ENCODE peak calls at places on chromosomes 11 and 22, in seven cellular contexts. R, Z, I, F, D, U and O are unnamed samples.

GRCh38 chr22:27748355-27749168 is 53.0 kb downstream of the MN1 start:
- DNase-seq in U (no peak), R (no peak), D (peak), F (no peak), Z (no peak), I (no peak), O (no peak)

GRCh38 chr11:131217313-131218297 is 152.8 kb upstream of the NTM start:
- DNase-seq in R (no peak), F (no peak), I (no peak), Z (no peak), U (no peak), D (no peak), O (peak)

GRCh38 chr11:129366737-129367597 is 8.7 kb upstream of the BARX2 start:
- DNase-seq in U (no peak), R (no peak), Z (no peak), F (no peak), I (no peak), D (no peak), O (no peak)

GRCh38 chr11:75338516-75339218 is 12.8 kb downstream of the ARRB1 start:
- DNase-seq in D (peak), I (no peak), Z (no peak), F (peak), U (no peak), R (no peak), O (no peak)

GRCh38 chr22:43262990-43263644 is 76.2 kb upstream of the TTLL12 start:
- DNase-seq in F (peak), D (peak), I (peak), U (peak), Z (no peak), R (peak), O (no peak)

GRCh38 chr11:114847599-114847998 is 169.3 kb downstream of the NXPE2 start:
- DNase-seq in I (no peak), F (no peak), D (no peak), Z (no peak), R (no peak), U (no peak), O (no peak)

GRCh38 chr11:15867886-15868285 is 488.5 kb downstream of the SOX6 start:
- DNase-seq in U (no peak), I (no peak), F (no peak), Z (no peak), D (no peak), R (no peak), O (no peak)

GRCh38 chr11:44564653-44565007 is 833 bp upstream of the CD82 start:
- DNase-seq in D (peak), U (no peak), R (peak), Z (peak), I (no peak), F (no peak), O (peak)

GRCh38 chr22:27734066-27734465 is 67.5 kb downstream of the MN1 start:
- DNase-seq in D (no peak), F (no peak), R (no peak), I (no peak), U (no peak), Z (no peak), O (no peak)

GRCh38 chr11:69799582-69799981 is 19.6 kb downstream of the FGF3 start:
- DNase-seq in U (no peak), R (no peak), F (peak), I (no peak), D (peak), Z (no peak), O (no peak)

GRCh38 chr11:66008468-66009101 is 3.2 kb upstream of the CST6 start:
- DNase-seq in F (no peak), Z (no peak), I (no peak), D (no peak), R (no peak), U (no peak), O (no peak)